ENCODE peak calls at places on chromosome 9, in nine cellular contexts. F is ELR; M is hepatocyte; U is amniotic epithelial cell; O is EH; D is stimulated activated CD4-positive, alpha-beta T cell treated with anti-CD3 and anti-CD28 coated beads, Interleukin-1b, Interleukin-23, amount 100 ng/mL, for 1 hour; L is NCI-H1105; Q is activated T-cell treated with anti-CD3 and anti-CD28 coated beads for 48 hours; Y is A172. K is an unnamed sample.

GRCh38 chr9:86287013-86287412 is 4.7 kb upstream of the ISCA1 start:
- DNase-seq in D (no peak), Y (peak; percentile 11), M (peak; percentile 63), F (peak; percentile 68), L (no peak), Q (no peak), U (peak; percentile 77), O (peak; percentile 48), K (peak; percentile 70)

GRCh38 chr9:136438548-136438908 is 1.1 kb downstream of the INPP5E start:
- DNase-seq in U (no peak), F (peak; percentile 45), Y (no peak), Q (peak; percentile 18), L (no peak), M (peak; percentile 44), D (no peak), O (peak; percentile 37), K (peak; percentile 7)

GRCh38 chr9:38062106-38062497 is 6.9 kb downstream of the SHB start:
- DNase-seq in L (no peak), D (no peak), M (no peak), F (no peak), O (no peak), U (no peak), Y (no peak), Q (no peak), K (no peak)

GRCh38 chr9:110148384-110148783 is 59.6 kb downstream of the C9orf152 start:
- DNase-seq in U (no peak), M (no peak), D (no peak), L (no peak), F (no peak), O (no peak), Y (no peak), Q (peak; percentile 58), K (peak; percentile 43)

GRCh38 chr9:35609820-35610163 is 4.7 kb downstream of the TESK1 start:
- DNase-seq in Y (no peak), U (no peak), L (no peak), F (no peak), Q (no peak), M (no peak), O (no peak), D (no peak), K (no peak)

GRCh38 chr9:129550199-129550839 is 70.6 kb downstream of the C9orf50 start:
- DNase-seq in F (peak; percentile 64), Y (no peak), Q (peak; percentile 15), M (peak; percentile 91), O (peak; percentile 84), U (peak; percentile 60), D (no peak), L (peak; percentile 23), K (peak; percentile 70)

GRCh38 chr9:83991355-83991754 is 10.8 kb downstream of the RMI1 start:
- DNase-seq in Y (no peak), U (no peak), F (no peak), Q (no peak), M (no peak), L (no peak), O (no peak), D (no peak), K (no peak)

GRCh38 chr9:128007566-128008138 is 26.9 kb upstream of the EEIG1 start:
- DNase-seq in O (peak; percentile 58), L (no peak), D (peak; percentile 80), M (peak; percentile 48), U (peak; percentile 69), F (peak; percentile 63), Q (peak; percentile 80), Y (peak; percentile 73), K (peak; percentile 27)

GRCh38 chr9:101478444-101478843 is 42.9 kb upstream of the ALDOB start:
- DNase-seq in Q (no peak), D (no peak), U (no peak), F (no peak), O (no peak), M (no peak), Y (no peak), L (no peak), K (no peak)

GRCh38 chr9:110635589-110635988 is 33.0 kb upstream of the MUSK start:
- DNase-seq in L (no peak), U (no peak), D (no peak), F (no peak), Y (no peak), Q (no peak), O (no peak), M (no peak), K (no peak)

GRCh38 chr9:92655896-92656536 is 13.9 kb downstream of the IPPK start:
- DNase-seq in M (no peak), D (no peak), F (no peak), Y (no peak), Q (no peak), U (no peak), O (no peak), L (no peak), K (no peak)

GRCh38 chr9:14296462-14296861 is 17.5 kb downstream of the NFIB start:
- DNase-seq in Q (no peak), L (no peak), M (no peak), U (no peak), D (no peak), Y (no peak), O (no peak), F (no peak), K (no peak)